ENCODE peak calls at places on chromosomes 11 and 22, in four cellular contexts. I is K562, F is A549, P is HepG2. K is an unnamed sample.

GRCh38 chr22:45742866-45743450 is 71.3 kb downstream of the ATXN10 start:
- DNase-seq in I (no peak), F (no peak), P (peak; percentile 96), K (peak; percentile 65)

GRCh38 chr11:107741044-107741823 is 29.4 kb upstream of the SLN start:
- DNase-seq in I (peak; percentile 19), F (no peak), P (peak; percentile 21), K (peak; percentile 44)

GRCh38 chr11:95764267-95764898 is 25.2 kb downstream of the FAM76B start:
- DNase-seq in I (peak; percentile 54), F (peak; percentile 13), P (peak; percentile 47), K (peak; percentile 67)

GRCh38 chr11:2892215-2893020 is 6.8 kb upstream of the CDKN1C start:
- DNase-seq in I (peak; percentile 81), F (peak; percentile 74), P (no peak), K (peak; percentile 50)

GRCh38 chr11:110130642-110131238 is 37.5 kb downstream of the ZC3H12C start:
- DNase-seq in I (no peak), F (no peak), P (no peak), K (peak; percentile 67)

GRCh38 chr11:117925198-117925925 is 3.8 kb downstream of the TMPRSS13 start:
- DNase-seq in I (no peak), F (no peak), P (no peak), K (no peak)

GRCh38 chr11:108253176-108253575 is 30.3 kb downstream of the ATM start:
- DNase-seq in I (no peak), F (no peak), P (no peak), K (peak; percentile 40)

GRCh38 chr11:7673724-7674434 is 579 bp upstream of the CYB5R2 start:
- DNase-seq in I (peak; percentile 33), F (no peak), P (no peak), K (no peak)

GRCh38 chr11:49202287-49202976 is 6.0 kb downstream of the FOLH1 start:
- DNase-seq in I (no peak), F (no peak), P (no peak), K (no peak)

GRCh38 chr11:49208006-49208721 is at the start of gene FOLH1:
- DNase-seq in I (peak; percentile 2), F (peak; percentile 2), P (no peak), K (no peak)
- TF ChIP-seq CEBPB in I (no peak), F (no peak), P (no peak), K (no peak)

GRCh38 chr11:73950869-73951710 is at the start of gene DNAJB13:
- DNase-seq in I (peak; percentile 82), F (peak; percentile 88), P (peak; percentile 77), K (peak; percentile 60)
- TF ChIP-seq CEBPB in I (no peak), F (no peak), P (no peak), K (no peak)

GRCh38 chr11:73223998-73224730 is 6.1 kb downstream of the P2RY2 start:
- DNase-seq in I (no peak), F (no peak), P (no peak), K (no peak)

GRCh38 chr11:73225001-73225686 is 7.1 kb downstream of the P2RY2 start:
- DNase-seq in I (no peak), F (no peak), P (no peak), K (no peak)

GRCh38 chr11:73226297-73227006 is 8.4 kb downstream of the P2RY2 start:
- DNase-seq in I (no peak), F (no peak), P (no peak), K (no peak)

GRCh38 chr11:73227571-73228211 is 9.6 kb downstream of the P2RY2 start:
- DNase-seq in I (peak; percentile 39), F (no peak), P (no peak), K (no peak)

GRCh38 chr11:73225851-73226250 is 7.8 kb downstream of the P2RY2 start:
- DNase-seq in I (no peak), F (no peak), P (no peak), K (no peak)
- TF ChIP-seq CEBPB in I (no peak), F (no peak), P (no peak), K (no peak)

DNA sequence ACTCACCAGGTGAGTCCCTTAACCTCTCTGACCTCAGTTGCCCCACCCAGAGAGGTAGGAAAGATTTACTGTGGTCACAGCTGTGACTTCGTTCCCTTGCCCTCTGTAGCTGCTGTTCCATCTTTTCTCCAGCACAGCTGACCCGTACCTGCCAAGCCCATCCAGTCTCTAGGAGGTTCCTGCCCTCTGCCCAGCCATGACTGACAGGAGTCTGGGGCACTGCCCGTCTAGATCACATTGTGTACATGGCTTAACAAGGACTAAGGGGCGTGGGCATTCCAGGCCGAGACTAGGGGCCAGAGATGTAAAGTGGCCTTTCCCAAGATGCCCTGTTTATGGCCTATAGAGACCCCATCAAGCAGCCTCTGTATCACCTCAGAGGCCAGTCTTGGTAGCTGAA is 132.0 kb downstream of the PARVA start:
- DNase-seq in I (no peak), F (no peak), P (no peak), K (no peak)
- TF ChIP-seq CEBPB in I (no peak), F (no peak), P (no peak), K (no peak)

K was measured in IMR-90.